ENCODE peak calls at places on chromosomes 7 and 10, in nine cellular contexts. C is T-helper 2 cell, I is NAMALWA, L is nephron progenitor cell, T is hypothalamus, Q is NCI-H2029 treated with DMSO at 0.1 percent for 48 hours, M is DMS153, S is vagina, Y is H9. Z is an unnamed sample.

GRCh38 chr10:89838002-89838615 is 136.7 kb downstream of the KIF20B start:
- DNase-seq in T (no peak), Q (no peak), L (no peak), Y (no peak), S (no peak), I (no peak), M (no peak), C (no peak), Z (no peak)

GRCh38 chr7:105816954-105817615 is 59.3 kb downstream of the ATXN7L1 start:
- DNase-seq in S (no peak), L (no peak), T (no peak), C (no peak), Q (no peak), Y (no peak), M (no peak), I (no peak), Z (no peak)

GRCh38 chr7:26090927-26091519 is 61.0 kb upstream of the NFE2L3 start:
- DNase-seq in T (peak; percentile 20), C (no peak), S (no peak), Q (peak; percentile 51), I (peak; percentile 78), M (peak; percentile 49), L (peak; percentile 17), Y (no peak), Z (no peak)

GRCh38 chr10:42878134-42878820 is 95.7 kb downstream of the BMS1 start:
- DNase-seq in S (peak; percentile 52), T (no peak), Q (no peak), M (no peak), Y (no peak), L (no peak), I (no peak), C (no peak), Z (no peak)

GRCh38 chr7:135884495-135885237 is 92.5 kb downstream of the MTPN start:
- DNase-seq in I (no peak), S (no peak), T (no peak), M (no peak), C (no peak), L (no peak), Q (no peak), Y (no peak), Z (no peak)

GRCh38 chr7:131109757-131110293 is 217.9 kb upstream of the MKLN1 start:
- DNase-seq in L (peak; percentile 77), I (peak; percentile 85), S (no peak), Y (peak; percentile 87), Q (peak; percentile 39), T (peak; percentile 60), M (peak; percentile 38), C (peak; percentile 74), Z (peak; percentile 67)

GRCh38 chr10:117720931-117721826 is 178.6 kb downstream of the EMX2 start:
- DNase-seq in C (no peak), T (no peak), S (peak; percentile 56), L (peak; percentile 79), M (no peak), Q (no peak), Y (peak; percentile 87), I (no peak), Z (no peak)

GRCh38 chr7:47991741-47992311 is 12.4 kb upstream of the HUS1 start:
- DNase-seq in C (peak; percentile 71), T (peak; percentile 48), L (peak; percentile 83), I (peak; percentile 95), S (peak; percentile 90), Y (peak; percentile 94), M (peak; percentile 78), Q (peak; percentile 5), Z (peak; percentile 83)

GRCh38 chr10:31701546-31701945 is 227.1 kb downstream of the ARHGAP12 start:
- DNase-seq in Y (no peak), L (no peak), I (no peak), Q (no peak), T (no peak), S (no peak), C (no peak), M (no peak), Z (no peak)

GRCh38 chr7:148699772-148700629 is 1.3 kb downstream of the CUL1 start:
- DNase-seq in I (peak; percentile 79), Y (no peak), C (no peak), Q (peak; percentile 27), T (no peak), L (no peak), M (no peak), S (no peak), Z (no peak)

GRCh38 chr10:125684583-125684982 is 1.6 kb upstream of the TEX36 start:
- DNase-seq in Y (no peak), T (no peak), L (no peak), S (no peak), M (no peak), Q (no peak), I (no peak), C (no peak), Z (no peak)

GRCh38 chr7:117229350-117229749 is 93.5 kb downstream of the WNT2 start:
- DNase-seq in M (no peak), C (no peak), Q (no peak), I (no peak), L (no peak), Y (no peak), T (no peak), S (no peak), Z (no peak)